ENCODE peak calls at places on chromosomes 3 and 15, in four cellular contexts. B is K562, P is breast epithelium, F is HCT116. W is an unnamed sample. For H3K4me1, the result is how much of the 10 kb centered on the place peaks cover.

GRCh38 chr15:57418640-57419039 is 42.3 kb downstream of the CGNL1 start:
- DNase-seq in F (no peak), P (no peak), B (no peak), W (no peak)

GRCh38 chr3:182135056-182135455 is 423.3 kb downstream of the SOX2 start:
- DNase-seq in P (no peak), F (no peak), B (no peak), W (no peak)

GRCh38 chr3:155185623-155186022 is 105.5 kb downstream of the MME start:
- DNase-seq in B (no peak), F (no peak), P (no peak), W (no peak)

GRCh38 chr3:39911465-39912309 is 102.3 kb downstream of the MYRIP start:
- DNase-seq in F (no peak), B (no peak), P (no peak), W (no peak)

GRCh38 chr3:171441381-171441780 is 18.8 kb downstream of the TNIK start:
- DNase-seq in F (no peak), P (no peak), B (no peak), W (no peak)

GRCh38 chr3:114411292-114411691 is 117.5 kb downstream of the TIGIT start:
- DNase-seq in B (no peak), P (no peak), F (no peak), W (no peak)

GRCh38 chr3:85821130-85821756 is 862.5 kb downstream of the CADM2 start:
- DNase-seq in B (no peak), F (no peak), P (no peak), W (no peak)

GRCh38 chr15:75202251-75203016 is 752 bp downstream of the C15orf39 start:
- DNase-seq in B (peak), P (peak), F (no peak), W (peak)

GRCh38 chr3:124700880-124701684 is 29.2 kb upstream of the UMPS start:
- DNase-seq in B (no peak), P (no peak), F (no peak), W (no peak)

GRCh38 chr15:92992712-92993111 is 92.6 kb downstream of the CHD2 start:
- DNase-seq in P (no peak), B (no peak), F (no peak), W (no peak)

GRCh38 chr3:82525-82924 is 114.0 kb upstream of the CHL1 start:
- DNase-seq in P (no peak), B (no peak), F (no peak), W (no peak)

GRCh38 chr15:66389098-66389858 is 2.6 kb downstream of the MAP2K1 start:
- DNase-seq in F (no peak), P (no peak), B (no peak), W (no peak)

GRCh38 chr3:23055733-23056376 is 147.3 kb upstream of the UBE2E2 start:
- DNase-seq in P (no peak), F (no peak), B (no peak), W (no peak)

GRCh38 chr15:48285329-48286214 is 45.7 kb upstream of the DUT start:
- DNase-seq in F (peak), B (peak), P (peak), W (no peak)

GRCh38 chr15:29596266-29596665 is 226.0 kb downstream of the TJP1 start:
- DNase-seq in F (peak), B (no peak), P (no peak), W (peak)

GRCh38 chr3:141402476-141403171 is 34.3 kb downstream of the ZBTB38 start:
- DNase-seq in F (no peak), B (no peak), P (peak), W (no peak)

GRCh38 chr3:141399200-141399599 is 30.9 kb downstream of the ZBTB38 start:
- DNase-seq in B (no peak), F (no peak), P (no peak), W (no peak)

GRCh38 chr3:141399979-141400971 is 32.0 kb downstream of the ZBTB38 start:
- DNase-seq in B (no peak), P (no peak), F (no peak), W (no peak)

GRCh38 chr3:141401584-141402475 is 33.5 kb downstream of the ZBTB38 start:
- DNase-seq in F (no peak), B (no peak), P (no peak), W (no peak)

DNA sequence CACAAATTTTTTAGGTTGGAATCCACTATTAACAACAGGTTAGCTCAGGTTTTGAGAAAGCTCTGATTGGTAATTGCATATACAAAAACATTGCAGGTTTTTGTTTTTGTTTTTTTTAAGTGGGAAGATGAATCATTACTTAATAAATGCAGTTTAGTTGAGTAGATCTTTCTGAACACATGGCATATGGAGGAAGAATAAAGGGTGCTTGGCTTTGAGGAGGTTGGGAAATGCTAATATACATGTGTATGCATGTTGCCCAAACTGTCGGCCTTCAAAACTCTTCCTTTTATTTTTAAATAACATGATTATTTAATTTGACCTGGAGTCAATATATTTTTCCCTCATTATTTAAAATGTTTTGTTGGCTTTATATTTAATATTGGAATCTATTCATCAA is 32.8 kb downstream of the ZBTB38 start:
- DNase-seq in P (no peak), F (no peak), B (no peak), W (no peak)
- TF ChIP-seq POLR2A in P (no peak), F (no peak), B (no peak), W (no peak)

DNA sequence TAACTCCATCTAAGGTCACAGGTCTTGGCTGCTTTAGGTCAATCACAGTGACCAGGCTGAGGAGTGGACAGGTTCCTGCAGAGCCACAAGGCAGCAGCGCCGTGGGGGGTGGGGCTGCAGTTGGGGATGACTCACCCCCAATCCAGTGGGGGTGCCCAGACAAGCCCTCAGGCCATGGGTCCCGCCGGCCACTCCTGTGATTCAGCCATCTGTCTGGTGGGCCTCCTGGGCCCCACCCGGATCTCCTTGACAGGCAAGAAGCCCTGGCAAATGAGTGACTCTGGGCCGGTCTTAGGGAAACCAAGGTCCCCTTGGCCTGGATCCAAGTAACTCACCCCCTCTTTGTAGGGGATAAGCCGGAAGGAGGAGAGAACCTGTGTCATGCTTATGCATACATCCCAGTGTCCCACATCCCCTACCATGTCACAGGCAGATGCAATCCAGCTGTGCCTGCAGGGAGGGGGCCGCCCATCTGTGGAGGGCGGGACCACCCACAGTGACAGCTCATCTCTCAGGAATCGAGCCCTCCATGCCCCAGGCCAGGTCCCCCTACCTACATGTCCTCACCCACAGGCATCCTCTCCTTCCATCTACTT is 495 bp upstream of the COL7A1 start:
- DNase-seq in B (peak), F (no peak), P (peak), W (no peak)
- H3K4me1 ChIP-seq in B (under half), F (under half), P (under half), W (under half)

DNA sequence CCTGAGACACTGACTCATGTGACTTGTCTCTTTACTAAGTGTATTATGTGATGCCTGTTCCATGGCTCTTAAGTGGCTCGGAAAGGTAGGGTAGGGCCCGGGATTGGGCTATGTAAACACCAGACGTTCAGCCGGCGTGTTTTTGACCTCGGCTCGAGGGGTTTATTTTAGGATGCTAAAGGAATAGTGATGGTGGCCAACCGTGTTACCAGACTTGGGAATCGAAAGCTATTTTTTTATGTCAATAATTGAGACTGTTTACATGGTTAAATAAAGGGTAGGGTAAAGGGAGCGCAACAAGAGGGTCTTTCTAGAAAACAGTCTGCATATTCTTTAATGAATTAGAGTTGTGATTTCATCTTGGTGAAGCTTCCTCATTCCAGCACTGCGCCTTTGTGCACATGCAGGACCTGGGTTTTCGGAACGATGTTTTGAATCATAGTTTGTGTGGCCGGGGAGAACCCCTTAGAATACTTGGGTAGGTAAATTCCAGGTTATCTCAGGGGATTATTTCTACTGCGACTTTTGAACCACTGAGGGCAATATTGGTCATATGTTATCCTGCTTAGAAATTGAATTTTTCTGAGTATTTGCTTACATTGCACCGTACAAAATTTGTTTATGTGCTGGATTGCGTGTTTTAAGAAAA is 1.2 kb downstream of the PIK3CA start:
- DNase-seq in P (no peak), F (no peak), B (peak), W (no peak)
- TF ChIP-seq POLR2AphosphoS5 in P (no peak), F (no peak), B (no peak), W (peak)

DNA sequence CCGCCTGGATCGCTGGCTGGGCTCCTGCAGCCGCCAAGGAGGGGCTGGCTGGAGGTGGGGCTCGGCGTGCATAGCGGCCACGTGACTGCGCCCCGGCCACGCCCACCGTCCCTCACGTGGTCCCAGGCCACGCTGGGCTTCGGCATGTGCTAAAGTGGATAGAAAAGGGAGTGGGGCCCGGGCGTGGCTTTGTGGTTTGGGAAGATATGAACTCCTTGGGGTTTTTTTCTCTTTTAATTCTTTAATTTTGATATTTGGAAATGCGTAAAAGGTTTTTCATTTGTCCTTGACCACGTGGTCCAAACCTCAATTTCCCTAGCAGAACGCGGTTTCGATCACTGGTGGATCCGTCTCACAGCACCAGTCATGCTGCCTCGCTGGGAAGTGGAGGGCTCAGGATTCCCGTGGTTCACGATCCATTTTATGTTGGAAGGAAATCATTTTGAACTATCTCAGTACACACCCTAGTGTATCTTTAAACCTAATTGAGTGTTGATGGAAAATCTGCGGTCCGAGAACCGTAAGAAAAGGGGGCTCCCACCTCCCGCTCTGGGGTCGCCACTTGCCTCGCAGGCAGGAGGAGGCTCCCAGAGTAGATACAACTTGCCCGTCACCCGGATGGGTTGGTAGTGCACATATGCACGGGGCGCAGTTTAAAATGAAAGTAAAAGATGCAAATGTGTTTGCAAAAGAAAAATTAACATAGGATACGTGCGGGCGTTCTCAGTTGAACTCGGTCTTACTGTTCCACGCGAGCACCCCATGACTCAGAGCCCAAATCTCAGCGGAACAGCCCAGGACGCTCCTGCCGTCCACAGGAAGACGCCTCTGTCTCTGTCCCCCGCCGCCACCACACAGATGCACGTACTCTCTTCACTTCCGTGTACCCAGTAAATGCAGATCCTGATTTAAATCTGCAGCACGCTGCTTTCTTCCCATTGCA is 141.9 kb downstream of the PGPEP1L start:
- DNase-seq in B (peak), P (peak), F (peak), W (no peak)
- TF ChIP-seq POLR2A in B (no peak), P (no peak), F (peak), W (no peak)

GRCh38 chr3:13079051-13079450 is 5.8 kb upstream of the IQSEC1 start:
- DNase-seq in B (no peak), P (no peak), F (no peak), W (no peak)
- H3K4me1 ChIP-seq in B (under half), P (under half), F (under half), W (under half)

DNA sequence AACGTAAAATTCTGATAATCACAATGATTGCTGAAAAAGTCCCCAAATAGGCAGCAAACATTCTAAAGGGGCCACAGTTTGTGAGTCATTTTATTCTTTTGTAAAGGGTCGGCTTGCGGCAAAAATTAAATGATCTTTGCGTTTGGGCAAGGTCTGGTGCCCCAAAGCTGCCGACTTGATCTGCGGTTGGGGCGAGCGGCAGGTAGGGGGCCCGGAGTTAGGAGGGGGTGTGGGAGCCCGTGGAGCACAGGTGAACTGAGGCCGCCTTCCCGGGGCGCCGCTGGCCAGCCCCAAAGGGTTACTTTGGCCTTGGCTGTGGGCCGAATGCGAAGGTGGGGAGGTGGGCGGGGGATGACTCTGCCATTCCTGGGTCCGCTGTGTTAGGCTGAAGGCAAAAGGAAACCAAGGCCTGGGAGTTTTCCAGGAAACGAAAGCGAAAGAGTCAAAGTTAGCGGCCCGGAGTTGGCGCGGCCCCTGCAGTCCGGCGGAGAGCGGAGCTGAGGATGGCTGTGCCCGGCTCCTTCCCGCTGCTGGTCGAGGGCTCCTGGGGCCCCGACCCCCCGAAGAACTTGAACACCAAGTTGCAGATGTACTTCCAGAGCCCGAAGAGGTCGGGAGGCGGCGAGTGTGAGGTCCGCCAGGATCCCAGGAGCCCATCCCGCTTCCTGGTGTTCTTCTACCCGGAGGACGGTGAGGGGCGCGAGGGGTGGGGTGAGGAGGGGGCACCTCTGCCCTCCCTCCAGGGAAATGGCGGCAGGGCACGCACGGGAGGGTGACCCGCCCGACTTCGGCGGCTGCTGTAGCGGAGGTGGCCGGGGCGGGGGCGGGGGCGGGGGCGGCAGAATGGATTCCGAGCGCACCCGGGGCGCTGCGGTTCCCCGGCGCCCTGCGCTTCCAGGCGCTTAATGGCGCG is at the start of gene PARP14:
- DNase-seq in P (peak), B (peak), F (no peak), W (no peak)
- TF ChIP-seq POLR2AphosphoS5 in P (peak), B (no peak), F (peak), W (peak)

W was measured in esophagus muscularis mucosa.